ENCODE peak calls at places on chromosomes 11 and 22, in ten cellular contexts. One of them, this sample, is unnamed.
A peak's percentile ranks its signal among the peaks of the same experiment; 100 is the strongest.

GRCh38 chr11:19201737-19202605 is at the start of gene CSRP3:
- DNase-seq in choroid plexus epithelial cell: no peak
- DNase-seq in adrenal gland: no peak
- DNase-seq in heart left ventricle: peak; percentile 87
- DNase-seq in fibroblast of pulmonary artery: no peak
- DNase-seq in fibroblast of lung: peak; percentile 56
- DNase-seq in heart right ventricle: peak; percentile 80
- DNase-seq in cardiac fibroblast: no peak
- DNase-seq in tibial nerve: no peak
- DNase-seq in spleen: no peak
- DNase-seq in this sample: no peak

GRCh38 chr11:10627816-10628215 is 59.4 kb upstream of the LYVE1 start:
- DNase-seq in cardiac fibroblast: no peak
- DNase-seq in fibroblast of lung: no peak
- DNase-seq in heart left ventricle: no peak
- DNase-seq in adrenal gland: no peak
- DNase-seq in tibial nerve: no peak
- DNase-seq in spleen: no peak
- DNase-seq in fibroblast of pulmonary artery: no peak
- DNase-seq in heart right ventricle: no peak
- DNase-seq in choroid plexus epithelial cell: no peak
- DNase-seq in this sample: no peak

GRCh38 chr11:12629601-12630313 is 44.5 kb upstream of the TEAD1 start:
- DNase-seq in heart left ventricle: no peak
- DNase-seq in adrenal gland: no peak
- DNase-seq in choroid plexus epithelial cell: peak; percentile 71
- DNase-seq in heart right ventricle: no peak
- DNase-seq in fibroblast of pulmonary artery: peak; percentile 65
- DNase-seq in fibroblast of lung: peak; percentile 74
- DNase-seq in spleen: no peak
- DNase-seq in tibial nerve: no peak
- DNase-seq in cardiac fibroblast: peak; percentile 79
- DNase-seq in this sample: peak; percentile 23

GRCh38 chr11:63713776-63714175 is 32.5 kb downstream of the RTN3 start:
- DNase-seq in tibial nerve: no peak
- DNase-seq in fibroblast of lung: no peak
- DNase-seq in heart left ventricle: no peak
- DNase-seq in fibroblast of pulmonary artery: no peak
- DNase-seq in heart right ventricle: no peak
- DNase-seq in adrenal gland: no peak
- DNase-seq in cardiac fibroblast: no peak
- DNase-seq in choroid plexus epithelial cell: no peak
- DNase-seq in spleen: no peak
- DNase-seq in this sample: no peak

GRCh38 chr11:65703846-65704245 is 8.2 kb upstream of the KAT5 start:
- DNase-seq in fibroblast of pulmonary artery: no peak
- DNase-seq in spleen: no peak
- DNase-seq in fibroblast of lung: no peak
- DNase-seq in cardiac fibroblast: no peak
- DNase-seq in heart right ventricle: no peak
- DNase-seq in choroid plexus epithelial cell: no peak
- DNase-seq in heart left ventricle: no peak
- DNase-seq in tibial nerve: no peak
- DNase-seq in adrenal gland: no peak
- DNase-seq in this sample: no peak

GRCh38 chr11:62880231-62880802 is 379 bp upstream of the SLC3A2 start:
- DNase-seq in choroid plexus epithelial cell: peak; percentile 83
- DNase-seq in adrenal gland: peak; percentile 68
- DNase-seq in cardiac fibroblast: peak; percentile 92
- DNase-seq in heart right ventricle: no peak
- DNase-seq in tibial nerve: no peak
- DNase-seq in fibroblast of lung: peak; percentile 86
- DNase-seq in heart left ventricle: peak; percentile 77
- DNase-seq in fibroblast of pulmonary artery: peak; percentile 90
- DNase-seq in spleen: peak; percentile 87
- DNase-seq in this sample: peak; percentile 69

GRCh38 chr22:22375586-22376351 is 131.2 kb downstream of the VPREB1 start:
- DNase-seq in tibial nerve: no peak
- DNase-seq in choroid plexus epithelial cell: no peak
- DNase-seq in adrenal gland: no peak
- DNase-seq in fibroblast of pulmonary artery: no peak
- DNase-seq in cardiac fibroblast: no peak
- DNase-seq in spleen: no peak
- DNase-seq in fibroblast of lung: no peak
- DNase-seq in heart right ventricle: no peak
- DNase-seq in heart left ventricle: no peak
- DNase-seq in this sample: no peak

GRCh38 chr11:72432347-72433287 is 1.7 kb downstream of the CLPB start:
- DNase-seq in fibroblast of pulmonary artery: no peak
- DNase-seq in adrenal gland: no peak
- DNase-seq in heart right ventricle: no peak
- DNase-seq in cardiac fibroblast: no peak
- DNase-seq in choroid plexus epithelial cell: peak; percentile 13
- DNase-seq in fibroblast of lung: no peak
- DNase-seq in tibial nerve: no peak
- DNase-seq in spleen: no peak
- DNase-seq in heart left ventricle: no peak
- DNase-seq in this sample: no peak

GRCh38 chr22:33139937-33140336 is 81.8 kb upstream of the SYN3 start:
- DNase-seq in heart right ventricle: no peak
- DNase-seq in fibroblast of lung: no peak
- DNase-seq in heart left ventricle: no peak
- DNase-seq in adrenal gland: no peak
- DNase-seq in tibial nerve: no peak
- DNase-seq in spleen: no peak
- DNase-seq in cardiac fibroblast: no peak
- DNase-seq in choroid plexus epithelial cell: no peak
- DNase-seq in fibroblast of pulmonary artery: no peak
- DNase-seq in this sample: no peak

GRCh38 chr22:49892226-49892899 is 25.9 kb downstream of the ALG12 start:
- DNase-seq in spleen: peak; percentile 62
- DNase-seq in tibial nerve: no peak
- DNase-seq in choroid plexus epithelial cell: no peak
- DNase-seq in fibroblast of lung: no peak
- DNase-seq in cardiac fibroblast: no peak
- DNase-seq in adrenal gland: no peak
- DNase-seq in heart right ventricle: peak; percentile 61
- DNase-seq in heart left ventricle: peak; percentile 59
- DNase-seq in fibroblast of pulmonary artery: no peak
- DNase-seq in this sample: no peak

GRCh38 chr11:68659158-68659921 is 25.0 kb upstream of the GAL start:
- DNase-seq in fibroblast of pulmonary artery: peak; percentile 98
- DNase-seq in choroid plexus epithelial cell: peak; percentile 100
- DNase-seq in heart right ventricle: peak; percentile 71
- DNase-seq in tibial nerve: peak; percentile 75
- DNase-seq in adrenal gland: peak; percentile 80
- DNase-seq in heart left ventricle: peak; percentile 88
- DNase-seq in spleen: peak; percentile 54
- DNase-seq in fibroblast of lung: peak; percentile 95
- DNase-seq in cardiac fibroblast: peak; percentile 98
- DNase-seq in this sample: peak; percentile 98

GRCh38 chr11:28963189-28963588 is 855.0 kb downstream of the METTL15 start:
- DNase-seq in choroid plexus epithelial cell: peak; percentile 81
- DNase-seq in heart right ventricle: no peak
- DNase-seq in fibroblast of pulmonary artery: peak; percentile 69
- DNase-seq in adrenal gland: no peak
- DNase-seq in spleen: no peak
- DNase-seq in fibroblast of lung: peak; percentile 51
- DNase-seq in heart left ventricle: no peak
- DNase-seq in cardiac fibroblast: peak; percentile 89
- DNase-seq in tibial nerve: no peak
- DNase-seq in this sample: peak; percentile 22

GRCh38 chr11:46293066-46293465 is 15.6 kb downstream of the CREB3L1 start:
- DNase-seq in tibial nerve: no peak
- DNase-seq in heart left ventricle: no peak
- DNase-seq in spleen: no peak
- DNase-seq in cardiac fibroblast: no peak
- DNase-seq in choroid plexus epithelial cell: no peak
- DNase-seq in heart right ventricle: no peak
- DNase-seq in fibroblast of lung: no peak
- DNase-seq in adrenal gland: no peak
- DNase-seq in fibroblast of pulmonary artery: no peak
- DNase-seq in this sample: no peak

GRCh38 chr11:46291441-46292143 is 14.1 kb downstream of the CREB3L1 start:
- DNase-seq in tibial nerve: no peak
- DNase-seq in fibroblast of lung: peak; percentile 91
- DNase-seq in choroid plexus epithelial cell: peak; percentile 86
- DNase-seq in cardiac fibroblast: peak; percentile 88
- DNase-seq in heart right ventricle: peak; percentile 28
- DNase-seq in fibroblast of pulmonary artery: peak; percentile 70
- DNase-seq in spleen: no peak
- DNase-seq in heart left ventricle: no peak
- DNase-seq in adrenal gland: peak; percentile 80
- DNase-seq in this sample: peak; percentile 79

GRCh38 chr11:46288451-46288850 is 11.0 kb downstream of the CREB3L1 start:
- DNase-seq in choroid plexus epithelial cell: no peak
- DNase-seq in tibial nerve: no peak
- DNase-seq in heart left ventricle: no peak
- DNase-seq in heart right ventricle: no peak
- DNase-seq in adrenal gland: no peak
- DNase-seq in spleen: no peak
- DNase-seq in fibroblast of lung: no peak
- DNase-seq in cardiac fibroblast: no peak
- DNase-seq in fibroblast of pulmonary artery: no peak
- DNase-seq in this sample: no peak

GRCh38 chr11:46290598-46291309 is 13.3 kb downstream of the CREB3L1 start:
- DNase-seq in cardiac fibroblast: peak; percentile 98
- DNase-seq in fibroblast of lung: peak; percentile 96
- DNase-seq in choroid plexus epithelial cell: peak; percentile 99
- DNase-seq in tibial nerve: peak; percentile 91
- DNase-seq in fibroblast of pulmonary artery: peak; percentile 97
- DNase-seq in heart right ventricle: peak; percentile 53
- DNase-seq in adrenal gland: peak; percentile 92
- DNase-seq in spleen: no peak
- DNase-seq in heart left ventricle: peak; percentile 77
- DNase-seq in this sample: peak; percentile 96

DNA sequence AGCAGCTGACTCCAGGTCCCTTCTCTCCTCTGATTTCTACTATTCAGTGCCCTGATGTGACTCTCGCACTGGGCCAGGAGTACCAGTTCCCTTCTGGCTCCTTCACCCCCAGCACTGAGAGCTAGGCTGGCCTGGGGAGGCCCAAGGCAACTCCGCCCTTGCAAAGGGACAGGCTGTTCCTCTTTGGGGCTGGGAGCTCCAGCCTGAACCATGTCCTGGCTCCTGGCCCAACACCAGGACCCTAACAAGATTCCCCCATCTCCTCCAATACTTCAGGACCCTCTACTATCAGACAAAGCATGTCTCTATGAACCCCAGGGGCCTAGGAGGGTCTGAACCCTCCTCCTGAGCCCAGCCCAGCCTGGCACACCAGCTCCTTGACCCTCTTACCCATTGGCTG is 12.6 kb downstream of the CREB3L1 start:
- DNase-seq in heart right ventricle: no peak
- DNase-seq in choroid plexus epithelial cell: no peak
- DNase-seq in tibial nerve: no peak
- DNase-seq in fibroblast of pulmonary artery: no peak
- DNase-seq in heart left ventricle: no peak
- DNase-seq in fibroblast of lung: no peak
- DNase-seq in adrenal gland: no peak
- DNase-seq in cardiac fibroblast: no peak
- DNase-seq in spleen: no peak
- DNase-seq in this sample: no peak
- H3K4me3 ChIP-seq in heart right ventricle: no peak overlapping the region
- H3K4me3 ChIP-seq in choroid plexus epithelial cell: no peak overlapping the region
- H3K4me3 ChIP-seq in tibial nerve: no peak overlapping the region
- H3K4me3 ChIP-seq in fibroblast of pulmonary artery: no peak overlapping the region
- H3K4me3 ChIP-seq in heart left ventricle: no peak overlapping the region
- H3K4me3 ChIP-seq in fibroblast of lung: no peak overlapping the region
- H3K4me3 ChIP-seq in adrenal gland: no peak overlapping the region
- H3K4me3 ChIP-seq in cardiac fibroblast: no peak overlapping the region
- H3K4me3 ChIP-seq in spleen: no peak overlapping the region
- H3K4me3 ChIP-seq in this sample: no peak overlapping the region

GRCh38 chr22:26318975-26319374 is 110.1 kb upstream of the ASPHD2 start:
- DNase-seq in fibroblast of pulmonary artery: peak; percentile 19
- DNase-seq in spleen: no peak
- DNase-seq in choroid plexus epithelial cell: no peak
- DNase-seq in fibroblast of lung: peak; percentile 68
- DNase-seq in heart left ventricle: no peak
- DNase-seq in adrenal gland: peak; percentile 33
- DNase-seq in cardiac fibroblast: peak; percentile 21
- DNase-seq in heart right ventricle: no peak
- DNase-seq in tibial nerve: no peak
- DNase-seq in this sample: no peak
- TF ChIP-seq CTCF in fibroblast of pulmonary artery: peak; percentile 27
- TF ChIP-seq CTCF in spleen: no peak
- TF ChIP-seq CTCF in choroid plexus epithelial cell: peak; percentile 19
- TF ChIP-seq CTCF in fibroblast of lung: peak; percentile 4
- TF ChIP-seq CTCF in heart left ventricle: no peak
- TF ChIP-seq CTCF in adrenal gland: peak; percentile 19
- TF ChIP-seq CTCF in cardiac fibroblast: peak; percentile 12
- TF ChIP-seq CTCF in heart right ventricle: peak; percentile 15
- TF ChIP-seq CTCF in tibial nerve: no peak
- TF ChIP-seq CTCF in this sample: no peak

GRCh38 chr22:46052801-46053562 is 76.0 kb upstream of the WNT7B start:
- DNase-seq in cardiac fibroblast: peak; percentile 53
- DNase-seq in heart left ventricle: peak; percentile 58
- DNase-seq in fibroblast of lung: peak; percentile 51
- DNase-seq in choroid plexus epithelial cell: peak; percentile 55
- DNase-seq in heart right ventricle: no peak
- DNase-seq in adrenal gland: peak; percentile 71
- DNase-seq in spleen: peak; percentile 89
- DNase-seq in fibroblast of pulmonary artery: peak; percentile 47
- DNase-seq in tibial nerve: peak; percentile 20
- DNase-seq in this sample: peak; percentile 38
- H3K4me3 ChIP-seq in cardiac fibroblast: peak overlapping the region; percentile 43
- H3K4me3 ChIP-seq in heart left ventricle: peak overlapping the region; percentile 73
- H3K4me3 ChIP-seq in fibroblast of lung: peak overlapping the region; percentile 13
- H3K4me3 ChIP-seq in choroid plexus epithelial cell: peak overlapping the region; percentile 69
- H3K4me3 ChIP-seq in heart right ventricle: peak overlapping the region; percentile 68
- H3K4me3 ChIP-seq in adrenal gland: no peak overlapping the region
- H3K4me3 ChIP-seq in spleen: peak overlapping the region; percentile 61
- H3K4me3 ChIP-seq in fibroblast of pulmonary artery: peak overlapping the region; percentile 60
- H3K4me3 ChIP-seq in tibial nerve: peak overlapping the region; percentile 77
- H3K4me3 ChIP-seq in this sample: peak overlapping the region; percentile 45

DNA sequence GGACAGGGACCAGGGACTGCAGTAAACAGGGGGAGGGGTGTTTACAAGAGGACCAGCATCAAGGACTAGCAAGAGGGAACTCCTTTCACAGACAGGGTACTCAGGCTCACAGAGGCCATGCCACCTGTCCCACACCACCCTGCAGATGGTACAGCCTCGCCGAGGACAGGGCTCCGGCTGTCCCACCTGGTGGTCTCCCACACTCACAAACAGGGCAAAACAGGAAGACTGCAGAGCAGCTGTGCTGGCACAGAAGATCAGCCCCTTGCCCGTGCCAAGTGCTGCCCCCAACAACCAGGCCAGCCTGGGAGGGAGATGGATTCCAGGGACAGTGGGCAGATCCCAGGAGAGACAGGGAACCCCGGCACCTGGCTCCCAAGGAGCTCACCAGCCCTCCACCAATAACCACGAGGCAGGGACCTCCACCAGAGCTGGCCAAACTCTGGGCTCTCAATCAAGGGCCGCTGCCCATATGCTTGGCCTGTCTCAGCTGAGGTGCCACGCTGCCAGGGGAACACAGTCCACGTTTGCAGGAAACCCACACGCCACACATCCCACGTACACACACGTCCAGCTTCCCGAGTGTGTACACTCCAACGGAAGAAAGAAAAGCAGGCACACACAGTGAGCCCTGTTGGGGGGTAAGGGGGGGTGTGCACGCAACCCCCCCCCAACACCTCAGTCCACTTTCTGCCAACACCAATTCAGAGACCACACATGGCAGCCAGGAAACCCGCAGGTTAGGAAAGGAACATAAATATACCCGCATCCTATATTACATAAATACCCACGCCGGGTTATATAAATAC is 2.0 kb downstream of the CSNK1E start:
- DNase-seq in fibroblast of pulmonary artery: no peak
- DNase-seq in cardiac fibroblast: no peak
- DNase-seq in spleen: peak; percentile 81
- DNase-seq in heart right ventricle: no peak
- DNase-seq in choroid plexus epithelial cell: no peak
- DNase-seq in fibroblast of lung: peak; percentile 33
- DNase-seq in heart left ventricle: no peak
- DNase-seq in adrenal gland: peak; percentile 56
- DNase-seq in tibial nerve: no peak
- DNase-seq in this sample: no peak
- TF ChIP-seq CTCF in fibroblast of pulmonary artery: no peak
- TF ChIP-seq CTCF in cardiac fibroblast: no peak
- TF ChIP-seq CTCF in spleen: no peak
- TF ChIP-seq CTCF in heart right ventricle: no peak
- TF ChIP-seq CTCF in choroid plexus epithelial cell: no peak
- TF ChIP-seq CTCF in fibroblast of lung: no peak
- TF ChIP-seq CTCF in heart left ventricle: no peak
- TF ChIP-seq CTCF in adrenal gland: no peak
- TF ChIP-seq CTCF in tibial nerve: no peak
- TF ChIP-seq CTCF in this sample: no peak